ENCODE peak calls at places on chromosomes 6 and 20, in eight cellular contexts. V is mesendoderm, E is A549, R is GM23338, A is GM12878, N is fibroblast of lung, D is mammary epithelial cell, Y is DND-41. Q is an unnamed sample. For H3K4me1, the result is how much of the 10 kb centered on the place peaks cover.

GRCh38 chr6:154763650-154764049 is 30.4 kb downstream of the SCAF8 start:
- DNase-seq in V (no peak), E (no peak), R (no peak), A (no peak), N (no peak), D (no peak), Y (no peak), Q (no peak)

GRCh38 chr6:100116409-100117194 is 122.6 kb upstream of the MCHR2 start:
- DNase-seq in V (peak), E (peak), R (peak), A (no peak), N (peak), D (peak), Y (peak), Q (peak)

GRCh38 chr6:79152269-79152737 is 74.2 kb upstream of the PHIP start:
- DNase-seq in V (peak), E (no peak), R (peak), A (no peak), N (no peak), D (peak), Y (no peak), Q (no peak)

GRCh38 chr6:31896856-31897611 is 464 bp downstream of the EHMT2 start:
- DNase-seq in V (no peak), E (no peak), R (peak), A (no peak), N (no peak), D (no peak), Y (no peak), Q (peak)

GRCh38 chr6:11380969-11381744 is 148.7 kb upstream of the NEDD9 start:
- DNase-seq in V (peak), E (no peak), R (peak), A (no peak), N (peak), D (no peak), Y (no peak), Q (no peak)

GRCh38 chr6:40957616-40958492 is 81.2 kb downstream of the UNC5CL start:
- DNase-seq in V (no peak), E (peak), R (no peak), A (no peak), N (peak), D (peak), Y (no peak), Q (no peak)

GRCh38 chr6:3940703-3941102 is 91.5 kb downstream of the FAM50B start:
- DNase-seq in V (no peak), E (no peak), R (no peak), A (no peak), N (no peak), D (no peak), Y (no peak), Q (no peak)

GRCh38 chr6:160462551-160463109 is 114.5 kb downstream of the SLC22A3 start:
- DNase-seq in V (no peak), E (no peak), R (no peak), A (peak), N (peak), D (peak), Y (peak), Q (peak)

GRCh38 chr6:12637960-12638641 is 78.5 kb upstream of the PHACTR1 start:
- DNase-seq in V (peak), E (peak), R (peak), A (peak), N (peak), D (peak), Y (peak), Q (peak)

GRCh38 chr6:161788531-161788930 is 514.7 kb upstream of the AGPAT4 start:
- DNase-seq in V (no peak), E (no peak), R (no peak), A (no peak), N (no peak), D (peak), Y (no peak), Q (no peak)

DNA sequence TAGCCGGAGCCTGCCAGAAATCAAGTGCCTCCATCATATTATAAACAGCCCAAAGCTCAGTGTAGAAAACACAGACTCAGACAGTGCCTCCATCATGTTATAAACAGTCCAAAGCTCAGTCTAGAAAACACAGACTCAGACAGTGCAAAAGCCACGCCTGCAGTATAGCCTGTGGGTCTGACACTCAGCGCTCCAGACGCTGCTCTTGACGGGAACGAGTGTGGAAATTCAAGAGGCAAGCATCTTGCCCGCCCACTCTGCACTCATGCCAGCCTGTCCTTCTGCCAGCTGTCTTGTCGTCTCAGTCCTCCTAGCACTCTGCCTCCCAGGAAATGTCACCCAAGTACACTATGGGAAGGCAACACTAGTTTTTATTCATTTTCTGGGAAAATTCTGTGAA is 274.2 kb upstream of the CDH4 start:
- DNase-seq in V (no peak), E (no peak), R (no peak), A (no peak), N (no peak), D (no peak), Y (no peak), Q (no peak)
- H3K4me1 ChIP-seq in V (under half), E (under half), R (under half), A (under half), N (under half), D (under half), Y (under half), Q (under half)

GRCh38 chr6:156975414-156975813 is 198.2 kb downstream of the ARID1B start:
- DNase-seq in V (no peak), E (no peak), R (no peak), A (no peak), N (no peak), D (no peak), Y (no peak), Q (peak)

GRCh38 chr6:156978948-156979347 is 201.8 kb downstream of the ARID1B start:
- DNase-seq in V (no peak), E (no peak), R (no peak), A (no peak), N (no peak), D (no peak), Y (no peak), Q (no peak)

GRCh38 chr6:156976144-156977088 is 199.2 kb downstream of the ARID1B start:
- DNase-seq in V (no peak), E (no peak), R (peak), A (no peak), N (peak), D (peak), Y (no peak), Q (peak)

GRCh38 chr6:156980515-156980914 is 203.3 kb downstream of the ARID1B start:
- DNase-seq in V (peak), E (no peak), R (no peak), A (no peak), N (no peak), D (no peak), Y (no peak), Q (no peak)

DNA sequence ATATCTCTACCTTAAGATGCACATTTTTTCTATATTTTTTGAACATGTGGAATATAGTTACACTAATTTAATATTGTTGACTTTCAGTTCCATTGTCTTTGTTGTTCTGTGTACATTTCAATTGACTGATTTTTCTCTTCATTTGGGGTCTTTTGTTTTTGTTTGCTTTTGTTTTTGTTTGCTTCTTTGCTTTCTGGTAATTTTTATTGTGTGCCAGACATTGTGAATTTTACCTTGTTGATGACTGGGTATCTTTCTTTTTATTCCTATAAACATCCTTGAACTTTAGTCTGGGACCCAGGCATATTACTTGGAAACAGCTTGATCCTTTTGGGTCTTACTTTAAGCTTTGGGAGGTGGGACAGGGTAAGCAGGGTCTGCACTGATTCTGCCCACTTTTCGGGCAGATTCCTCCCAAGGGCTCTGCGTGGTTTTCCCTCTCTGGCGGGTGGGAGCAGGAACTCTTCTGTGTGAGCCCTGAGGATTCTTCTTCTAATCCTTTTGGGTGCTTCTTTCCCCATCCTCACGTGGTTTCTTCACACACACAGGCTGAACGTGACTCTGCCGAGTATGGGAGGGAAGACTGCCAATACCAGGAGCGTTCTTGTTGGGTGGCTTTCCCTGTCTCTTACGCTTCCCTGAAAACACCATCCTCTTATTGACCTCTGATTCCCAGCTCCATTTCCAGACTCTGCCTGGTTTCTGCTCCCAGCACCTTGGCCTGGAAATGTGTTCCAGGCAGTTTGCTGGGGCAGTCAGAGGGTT is 200.5 kb downstream of the ARID1B start:
- DNase-seq in V (no peak), E (no peak), R (no peak), A (no peak), N (peak), D (peak), Y (no peak), Q (no peak)
- H3K4me2 ChIP-seq in V (no peak), E (no peak), R (peak), A (peak), N (peak), D (peak), Y (no peak), Q (peak)

GRCh38 chr6:130529569-130530149 is 163.8 kb downstream of the TMEM200A start:
- DNase-seq in V (peak), E (no peak), R (no peak), A (no peak), N (no peak), D (no peak), Y (no peak), Q (no peak)

GRCh38 chr6:130524552-130524951 is 158.7 kb downstream of the TMEM200A start:
- DNase-seq in V (peak), E (no peak), R (peak), A (no peak), N (no peak), D (no peak), Y (peak), Q (peak)

GRCh38 chr6:130525378-130525777 is 159.6 kb downstream of the TMEM200A start:
- DNase-seq in V (no peak), E (no peak), R (no peak), A (no peak), N (no peak), D (no peak), Y (peak), Q (peak)

GRCh38 chr6:130526466-130526865 is 160.6 kb downstream of the TMEM200A start:
- DNase-seq in V (no peak), E (no peak), R (no peak), A (no peak), N (no peak), D (no peak), Y (no peak), Q (no peak)

DNA sequence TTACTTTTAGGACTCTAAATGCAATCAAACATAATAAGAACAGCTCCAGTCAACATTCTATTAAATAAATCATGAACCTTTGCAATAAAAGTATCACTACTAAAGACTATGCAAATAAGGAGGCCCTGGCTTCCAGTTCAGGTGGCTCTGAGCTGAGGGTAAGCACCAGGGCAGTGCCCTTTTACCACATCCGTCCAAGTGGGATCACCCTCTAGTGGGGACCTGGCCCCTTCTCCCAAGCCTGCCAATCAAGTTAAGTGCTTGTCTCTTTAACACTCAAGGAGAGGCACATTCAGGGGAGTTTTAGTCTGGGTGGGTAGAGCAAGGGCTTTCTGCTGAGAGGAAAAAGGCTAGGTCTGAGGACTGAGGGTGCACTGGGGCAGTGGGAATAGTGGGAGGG is 161.4 kb downstream of the TMEM200A start:
- DNase-seq in V (no peak), E (no peak), R (no peak), A (no peak), N (no peak), D (no peak), Y (no peak), Q (peak)
- H3K4me3 ChIP-seq in V (no peak), E (no peak), R (no peak), A (no peak), N (no peak), D (no peak), Y (no peak), Q (no peak)

GRCh38 chr6:16003197-16003491 is 125.7 kb upstream of the MYLIP start:
- DNase-seq in V (no peak), E (no peak), R (no peak), A (no peak), N (no peak), D (no peak), Y (no peak), Q (no peak)
- H3K4me1 ChIP-seq in V (under half), E (under half), R (under half), A (under half), N (under half), D (under half), Y (under half), Q (under half)

GRCh38 chr6:15535495-15536200 is 127.2 kb downstream of the DTNBP1 start:
- DNase-seq in V (no peak), E (no peak), R (no peak), A (no peak), N (no peak), D (no peak), Y (no peak), Q (no peak)
- H3K4me2 ChIP-seq in V (no peak), E (no peak), R (no peak), A (no peak), N (no peak), D (no peak), Y (no peak), Q (no peak)

GRCh38 chr20:50790651-50791277 is 4.1 kb upstream of the BCAS4 start:
- DNase-seq in V (peak), E (peak), R (peak), A (peak), N (peak), D (peak), Y (peak), Q (peak)
- H3K4me3 ChIP-seq in V (no peak), E (no peak), R (no peak), A (no peak), N (no peak), D (no peak), Y (no peak), Q (no peak)

Q was measured in OCI-LY7.